ENCODE peak calls at places on chromosomes 16 and 17, in five cellular contexts. O is cardiac muscle cell; Y is esophagus muscularis mucosa; I is effector memory CD4-positive, alpha-beta T cell; P is mucosa of descending colon. V is an unnamed sample.

GRCh38 chr16:85915125-85915845 is 16.3 kb downstream of the IRF8 start:
- DNase-seq in I (no peak), Y (no peak), P (peak; percentile 43), O (no peak), V (no peak)

GRCh38 chr17:8753976-8754440 is 4.3 kb downstream of the SPDYE4 start:
- DNase-seq in P (no peak), I (no peak), Y (no peak), O (peak; percentile 45), V (no peak)

GRCh38 chr17:55377885-55378284 is 43.8 kb downstream of the MMD start:
- DNase-seq in P (no peak), Y (no peak), I (no peak), O (no peak), V (no peak)

GRCh38 chr17:77493238-77493812 is 352.6 kb downstream of the SEC14L1 start:
- DNase-seq in O (no peak), Y (no peak), P (no peak), I (no peak), V (no peak)

GRCh38 chr16:3458278-3458851 is 14.9 kb downstream of the NAA60 start:
- DNase-seq in O (peak; percentile 56), Y (no peak), P (peak; percentile 63), I (no peak), V (peak; percentile 22)

GRCh38 chr16:78183886-78184553 is 84.6 kb downstream of the WWOX start:
- DNase-seq in Y (peak; percentile 81), I (no peak), O (no peak), P (no peak), V (no peak)

GRCh38 chr17:52762147-52762793 is 603.8 kb upstream of the CA10 start:
- DNase-seq in Y (no peak), P (no peak), O (no peak), I (no peak), V (no peak)

GRCh38 chr17:73360961-73361761 is 49.4 kb upstream of the CDC42EP4 start:
- DNase-seq in I (no peak), P (no peak), Y (no peak), O (no peak), V (no peak)

GRCh38 chr16:25707982-25708583 is 16.3 kb downstream of the HS3ST4 start:
- DNase-seq in I (no peak), P (no peak), Y (no peak), O (peak; percentile 6), V (no peak)

GRCh38 chr17:31433091-31433790 is 41.8 kb downstream of the RAB11FIP4 start:
- DNase-seq in O (no peak), P (no peak), Y (no peak), I (peak; percentile 36), V (no peak)

GRCh38 chr17:55726440-55726839 is 3.8 kb upstream of the TMEM100 start:
- DNase-seq in Y (no peak), O (peak; percentile 90), I (no peak), P (no peak), V (no peak)

GRCh38 chr16:20707461-20707860 is 10.0 kb upstream of the ACSM1 start:
- DNase-seq in O (no peak), Y (no peak), I (no peak), P (no peak), V (no peak)

GRCh38 chr17:77724876-77725615 is 233.5 kb upstream of the TNRC6C start:
- DNase-seq in P (no peak), I (no peak), O (no peak), Y (peak; percentile 74), V (no peak)

GRCh38 chr17:68600123-68600880 is 865 bp downstream of the FAM20A start:
- DNase-seq in I (no peak), P (peak; percentile 36), O (no peak), Y (peak; percentile 88), V (peak; percentile 62)

GRCh38 chr16:83926726-83927397 is 26.2 kb upstream of the OSGIN1 start:
- DNase-seq in I (peak; percentile 9), O (peak; percentile 66), P (peak; percentile 87), Y (no peak), V (peak; percentile 46)

GRCh38 chr17:47873200-47874090 is 22.5 kb upstream of the SP6 start:
- DNase-seq in P (no peak), I (no peak), O (no peak), Y (no peak), V (no peak)

GRCh38 chr17:28527181-28527681 is 21.1 kb downstream of the FOXN1 start:
- DNase-seq in P (no peak), O (no peak), Y (no peak), I (no peak), V (no peak)
- H3K4me1 ChIP-seq in P (peaks cover 23% of the 10 kb centered on the region), O (peaks cover 17% of the 10 kb centered on the region), Y (no peaks in the 10 kb centered on the region), I (no peaks in the 10 kb centered on the region), V (peaks cover 4% of the 10 kb centered on the region)

GRCh38 chr17:38419508-38419981 is 8.7 kb upstream of the ARHGAP23 start:
- DNase-seq in P (no peak), I (no peak), Y (no peak), O (no peak), V (no peak)

GRCh38 chr17:38421871-38422819 is 6.1 kb upstream of the ARHGAP23 start:
- DNase-seq in Y (no peak), P (no peak), O (no peak), I (no peak), V (no peak)

GRCh38 chr17:38420518-38420917 is 7.7 kb upstream of the ARHGAP23 start:
- DNase-seq in P (no peak), I (no peak), O (no peak), Y (no peak), V (no peak)

GRCh38 chr17:38418693-38419507 is 9.4 kb upstream of the ARHGAP23 start:
- DNase-seq in P (no peak), O (no peak), Y (no peak), I (no peak), V (peak; percentile 50)

DNA sequence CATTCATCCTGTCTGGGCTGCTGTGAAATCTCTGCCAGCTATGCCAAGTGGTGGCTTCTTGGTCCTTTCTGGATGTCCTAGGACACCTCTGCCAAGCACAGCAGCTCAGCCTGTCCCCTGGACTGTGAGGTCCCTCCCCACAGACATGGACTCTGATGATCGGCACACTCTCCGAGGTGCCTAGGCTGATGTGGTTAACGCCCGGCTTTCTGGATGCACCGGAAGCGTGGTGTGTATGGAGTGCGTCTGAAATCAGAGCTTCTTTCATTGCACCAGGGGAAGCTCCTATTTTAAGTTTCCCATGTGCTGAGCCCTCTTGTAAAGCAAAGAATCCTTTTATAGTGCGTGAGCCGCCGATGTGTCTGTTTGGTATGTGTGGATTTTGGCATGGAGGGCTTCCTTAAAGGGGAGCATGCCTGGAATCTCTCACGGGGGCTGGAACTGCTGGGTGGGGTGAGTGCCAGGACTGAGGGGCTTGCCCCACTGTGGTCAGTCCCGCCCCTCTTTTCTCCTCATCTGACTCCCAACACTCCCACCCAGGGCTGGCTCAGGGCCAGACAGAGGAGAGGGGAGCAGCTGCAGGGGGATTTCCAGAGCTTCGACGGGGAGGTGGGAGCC is 6.9 kb upstream of the ARHGAP23 start:
- DNase-seq in I (no peak), O (peak; percentile 76), P (no peak), Y (no peak), V (no peak)
- H3K4me3 ChIP-seq in I (no peak overlapping the region), O (no peak overlapping the region), P (no peak overlapping the region), Y (peak overlapping the region; percentile 33), V (no peak overlapping the region)

GRCh38 chr16:51198349-51198748 is 47.3 kb upstream of the SALL1 start:
- DNase-seq in I (no peak), O (no peak), P (no peak), Y (no peak), V (no peak)
- H3K4me1 ChIP-seq in I (no peaks in the 10 kb centered on the region), O (peaks cover 5% of the 10 kb centered on the region), P (no peaks in the 10 kb centered on the region), Y (no peaks in the 10 kb centered on the region), V (no peaks in the 10 kb centered on the region)

GRCh38 chr17:80498920-80499410 is 22.6 kb upstream of the NPTX1 start:
- DNase-seq in O (no peak), P (no peak), I (no peak), Y (no peak), V (no peak)

GRCh38 chr17:80497726-80498241 is 21.4 kb upstream of the NPTX1 start:
- DNase-seq in O (no peak), I (no peak), P (no peak), Y (no peak), V (no peak)

GRCh38 chr17:80499961-80500665 is 23.7 kb upstream of the NPTX1 start:
- DNase-seq in P (no peak), I (no peak), Y (no peak), O (no peak), V (no peak)

GRCh38 chr17:80499536-80499935 is 23.1 kb upstream of the NPTX1 start:
- DNase-seq in P (no peak), I (no peak), Y (no peak), O (no peak), V (no peak)

DNA sequence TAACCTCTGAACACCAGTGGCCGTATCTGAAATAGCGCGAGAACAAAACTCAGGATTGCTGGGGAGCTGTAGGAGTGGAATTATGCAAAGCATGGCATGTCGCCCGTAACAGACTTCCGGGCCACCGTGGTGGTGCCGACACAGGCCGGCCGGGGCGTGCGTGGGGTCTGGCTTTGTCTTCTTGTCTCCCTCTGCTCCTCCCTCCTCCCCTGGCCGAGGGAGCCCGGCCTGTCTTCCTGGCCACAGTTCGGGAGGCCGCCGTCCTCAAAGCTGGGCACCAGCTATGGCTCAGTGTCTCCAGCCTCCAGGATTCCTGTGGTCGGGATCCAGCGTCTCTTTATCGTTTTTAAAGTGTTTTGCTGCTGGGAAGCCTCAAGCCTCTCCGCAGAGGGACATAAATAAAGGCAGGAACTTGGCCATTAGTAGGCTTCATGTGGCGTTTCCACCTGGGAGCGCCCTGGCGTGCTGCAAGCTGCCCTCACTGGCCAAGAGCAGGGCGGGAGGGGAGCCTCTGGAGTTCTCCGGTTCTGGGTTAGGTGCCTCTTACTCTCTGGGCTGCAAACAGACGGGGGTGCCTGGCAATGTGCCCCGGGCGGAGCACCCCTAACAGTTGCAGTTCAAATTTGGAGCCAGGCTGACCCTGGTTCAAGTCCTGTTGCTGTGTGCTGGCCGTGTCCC is 22.0 kb upstream of the NPTX1 start:
- DNase-seq in O (peak; percentile 81), P (no peak), Y (no peak), I (no peak), V (no peak)
- H3K4me3 ChIP-seq in O (no peak overlapping the region), P (no peak overlapping the region), Y (peak overlapping the region; percentile 19), I (no peak overlapping the region), V (no peak overlapping the region)

GRCh38 chr16:57341441-57342303 is 16.9 kb upstream of the CCL22 start:
- DNase-seq in Y (peak; percentile 79), O (peak; percentile 58), P (peak; percentile 35), I (no peak), V (no peak)
- H3K4me1 ChIP-seq in Y (no peaks in the 10 kb centered on the region), O (no peaks in the 10 kb centered on the region), P (peaks cover 10% of the 10 kb centered on the region), I (no peaks in the 10 kb centered on the region), V (no peaks in the 10 kb centered on the region)

GRCh38 chr17:83185023-83186002 is 105.9 kb downstream of the METRNL start:
- DNase-seq in O (no peak), I (no peak), P (no peak), Y (no peak), V (no peak)

GRCh38 chr17:83187782-83188311 is 108.4 kb downstream of the METRNL start:
- DNase-seq in P (no peak), I (no peak), O (no peak), Y (no peak), V (no peak)

GRCh38 chr17:83183951-83184506 is 104.6 kb downstream of the METRNL start:
- DNase-seq in Y (no peak), I (no peak), P (no peak), O (no peak), V (no peak)

GRCh38 chr17:83186751-83187421 is 107.5 kb downstream of the METRNL start:
- DNase-seq in I (no peak), O (no peak), P (no peak), Y (no peak), V (no peak)

GRCh38 chr17:83186226-83186625 is 106.8 kb downstream of the METRNL start:
- DNase-seq in Y (no peak), I (no peak), O (peak; percentile 29), P (no peak), V (peak; percentile 40)
- H3K4me3 ChIP-seq in Y (no peak overlapping the region), I (no peak overlapping the region), O (no peak overlapping the region), P (no peak overlapping the region), V (no peak overlapping the region)

V was measured in HAP-1.